ENCODE peak calls at places on chromosomes 7 and 10, in eight cellular contexts. S is NCI-H1417; A is stimulated activated CD8-positive, alpha-beta memory T cell treated with anti-CD3 and anti-CD28 coated beads, Interleukin-15, amount 100 ng/mL, for 24 hours; R is spleen; D is AG10803; H is Caco-2; U is NCI-H2081; M is endothelial cell of umbilical vein. E is an unnamed sample.
A peak's percentile ranks its signal among the peaks of the same experiment; 100 is the strongest.

GRCh38 chr7:142807855-142808460 is 37.2 kb downstream of the PRSS2 start:
- DNase-seq in S (no peak), A (no peak), R (no peak), D (no peak), H (no peak), U (no peak), M (peak; percentile 91), E (no peak)

GRCh38 chr10:110337906-110338305 is 33.2 kb upstream of the SMNDC1 start:
- DNase-seq in S (no peak), A (no peak), R (no peak), D (peak; percentile 48), H (no peak), U (no peak), M (no peak), E (no peak)

GRCh38 chr10:122911889-122912484 is 1.6 kb downstream of the FAM24A start:
- DNase-seq in S (no peak), A (no peak), R (no peak), D (peak; percentile 28), H (peak; percentile 86), U (no peak), M (peak; percentile 64), E (peak; percentile 1)

GRCh38 chr7:65722361-65722792 is 150.5 kb upstream of the VKORC1L1 start:
- DNase-seq in S (peak; percentile 93), A (peak; percentile 18), R (peak; percentile 80), D (peak; percentile 12), H (peak; percentile 85), U (peak; percentile 86), M (peak; percentile 28), E (peak; percentile 27)

GRCh38 chr7:69804962-69805361 is 206.7 kb downstream of the AUTS2 start:
- DNase-seq in S (peak; percentile 15), A (no peak), R (no peak), D (no peak), H (no peak), U (no peak), M (no peak), E (no peak)

GRCh38 chr10:499991-500390 is 189.5 kb downstream of the DIP2C start:
- DNase-seq in S (no peak), A (no peak), R (peak; percentile 51), D (no peak), H (no peak), U (no peak), M (no peak), E (no peak)

GRCh38 chr10:6530211-6530840 is 49.8 kb downstream of the PRKCQ start:
- DNase-seq in S (no peak), A (peak; percentile 22), R (peak; percentile 84), D (no peak), H (no peak), U (no peak), M (no peak), E (no peak)

GRCh38 chr10:8159628-8160165 is 105.2 kb downstream of the GATA3 start:
- DNase-seq in S (no peak), A (no peak), R (no peak), D (no peak), H (no peak), U (no peak), M (no peak), E (no peak)

GRCh38 chr10:110460111-110460809 is 37.4 kb upstream of the DUSP5 start:
- DNase-seq in S (peak; percentile 54), A (no peak), R (peak; percentile 81), D (no peak), H (no peak), U (no peak), M (peak; percentile 55), E (no peak)

GRCh38 chr10:72954596-72955569 is at the start of gene PLA2G12B:
- DNase-seq in S (peak; percentile 52), A (no peak), R (no peak), D (no peak), H (peak; percentile 83), U (no peak), M (no peak), E (no peak)

GRCh38 chr10:98326621-98327027 is 58.6 kb upstream of the LOXL4 start:
- DNase-seq in S (peak; percentile 20), A (no peak), R (no peak), D (no peak), H (no peak), U (peak; percentile 22), M (no peak), E (no peak)

GRCh38 chr7:48139461-48139860 is 31.8 kb upstream of the ABCA13 start:
- DNase-seq in S (no peak), A (no peak), R (no peak), D (peak; percentile 33), H (peak; percentile 15), U (no peak), M (peak; percentile 14), E (no peak)

GRCh38 chr7:37901236-37901827 is 15.3 kb downstream of the SFRP4 start:
- DNase-seq in S (peak; percentile 53), A (no peak), R (no peak), D (peak; percentile 55), H (peak; percentile 27), U (peak; percentile 38), M (peak; percentile 52), E (no peak)

GRCh38 chr7:34544621-34545020 is 113.4 kb upstream of the NPSR1 start:
- DNase-seq in S (no peak), A (no peak), R (no peak), D (no peak), H (no peak), U (no peak), M (no peak), E (no peak)

GRCh38 chr10:102994551-102995295 is 76.6 kb downstream of the CNNM2 start:
- DNase-seq in S (peak; percentile 1), A (no peak), R (no peak), D (no peak), H (no peak), U (no peak), M (no peak), E (no peak)

GRCh38 chr7:41096921-41097320 is 606.0 kb downstream of the INHBA start:
- DNase-seq in S (no peak), A (no peak), R (no peak), D (peak; percentile 79), H (no peak), U (no peak), M (no peak), E (no peak)

GRCh38 chr10:51960494-51960895 is 261.1 kb upstream of the CSTF2T start:
- DNase-seq in S (peak; percentile 63), A (no peak), R (no peak), D (peak; percentile 88), H (peak; percentile 59), U (peak; percentile 38), M (peak; percentile 52), E (no peak)

GRCh38 chr7:132154695-132155471 is 421.4 kb downstream of the PLXNA4 start:
- DNase-seq in S (no peak), A (no peak), R (no peak), D (no peak), H (no peak), U (no peak), M (no peak), E (no peak)

GRCh38 chr10:33335800-33336605 is 1.5 kb upstream of the NRP1 start:
- DNase-seq in S (peak; percentile 54), A (no peak), R (peak; percentile 82), D (peak; percentile 79), H (peak; percentile 82), U (no peak), M (peak; percentile 36), E (no peak)

GRCh38 chr7:73828107-73828803 is 2.5 kb upstream of the CLDN4 start:
- DNase-seq in S (peak; percentile 99), A (no peak), R (no peak), D (no peak), H (peak; percentile 85), U (no peak), M (peak; percentile 69), E (no peak)

GRCh38 chr7:112202819-112203218 is 3.4 kb downstream of the DOCK4 start:
- DNase-seq in S (peak; percentile 86), A (no peak), R (no peak), D (no peak), H (no peak), U (peak; percentile 32), M (peak; percentile 50), E (no peak)

GRCh38 chr10:17586741-17587720 is 30.1 kb downstream of the HACD1 start:
- DNase-seq in S (no peak), A (no peak), R (no peak), D (peak; percentile 5), H (peak; percentile 59), U (no peak), M (no peak), E (no peak)

GRCh38 chr10:119871881-119872609 is 598 bp downstream of the MCMBP start:
- DNase-seq in S (peak; percentile 72), A (no peak), R (peak; percentile 93), D (peak; percentile 35), H (peak; percentile 80), U (peak; percentile 21), M (peak; percentile 52), E (no peak)

GRCh38 chr10:44293842-44294241 is 91.1 kb downstream of the CXCL12 start:
- DNase-seq in S (no peak), A (no peak), R (no peak), D (peak; percentile 53), H (no peak), U (no peak), M (no peak), E (no peak)

GRCh38 chr10:31669367-31669766 is 259.3 kb downstream of the ARHGAP12 start:
- DNase-seq in S (no peak), A (no peak), R (no peak), D (no peak), H (no peak), U (no peak), M (no peak), E (no peak)

GRCh38 chr10:112899396-112900065 is 50.5 kb upstream of the TCF7L2 start:
- DNase-seq in S (no peak), A (no peak), R (no peak), D (no peak), H (no peak), U (no peak), M (no peak), E (no peak)

GRCh38 chr7:20219446-20220292 is 2.5 kb upstream of the MACC1 start:
- DNase-seq in S (peak; percentile 85), A (no peak), R (peak; percentile 92), D (peak; percentile 67), H (peak; percentile 94), U (peak; percentile 55), M (peak; percentile 95), E (peak; percentile 87)

GRCh38 chr10:48468866-48469511 is 135.9 kb downstream of the ARHGAP22 start:
- DNase-seq in S (no peak), A (no peak), R (peak; percentile 67), D (no peak), H (no peak), U (no peak), M (no peak), E (no peak)